ENCODE peak calls at places on chromosomes 16 and 17, in ten cellular contexts. K, W, G, A, O, I, T, S, Q and N are unnamed samples. For H3K4me1, the result is how much of the 10 kb centered on the place peaks cover.

GRCh38 chr17:73401911-73402310 is 90.1 kb upstream of the CDC42EP4 start:
- DNase-seq in O (peak), S (no peak), Q (no peak), T (no peak), W (peak), K (no peak), A (peak), I (no peak), G (no peak), N (no peak)

GRCh38 chr17:5587431-5588032 is 3.2 kb upstream of the NLRP1 start:
- DNase-seq in O (peak), S (no peak), K (peak), T (peak), A (peak), I (no peak), Q (no peak), G (peak), W (no peak), N (no peak)

GRCh38 chr17:39486242-39486641 is 25.0 kb downstream of the CDK12 start:
- DNase-seq in W (no peak), I (peak), K (no peak), O (peak), S (peak), A (no peak), Q (no peak), T (peak), G (no peak), N (no peak)

GRCh38 chr16:84282533-84282932 is 12.1 kb upstream of the WFDC1 start:
- DNase-seq in I (no peak), A (no peak), Q (no peak), O (no peak), S (no peak), W (no peak), T (no peak), K (no peak), G (no peak), N (no peak)

GRCh38 chr17:82985973-82986372 is 93.4 kb upstream of the METRNL start:
- DNase-seq in A (peak), I (no peak), G (peak), W (no peak), K (peak), Q (peak), T (no peak), O (no peak), S (peak), N (no peak)

GRCh38 chr16:49698416-49698815 is 157.5 kb downstream of the ZNF423 start:
- DNase-seq in I (peak), Q (no peak), T (no peak), S (no peak), K (no peak), G (no peak), W (peak), A (no peak), O (peak), N (no peak)

GRCh38 chr17:61372436-61372835 is 27.2 kb upstream of the TBX2 start:
- DNase-seq in A (no peak), K (no peak), T (no peak), W (no peak), Q (no peak), G (no peak), I (no peak), S (no peak), O (no peak), N (no peak)

GRCh38 chr17:29135464-29135863 is 44.7 kb downstream of the MYO18A start:
- DNase-seq in W (no peak), A (no peak), K (no peak), S (no peak), T (no peak), O (no peak), Q (no peak), I (no peak), G (no peak), N (no peak)

GRCh38 chr17:30821751-30822723 is 2.5 kb downstream of the CRLF3 start:
- DNase-seq in W (no peak), T (no peak), Q (no peak), I (no peak), A (no peak), K (no peak), G (no peak), S (no peak), O (no peak), N (no peak)

GRCh38 chr16:19113577-19114358 is at the start of gene ITPRIPL2:
- DNase-seq in W (peak), G (peak), I (peak), T (peak), K (peak), Q (no peak), O (peak), S (peak), A (peak), N (peak)

GRCh38 chr16:88503374-88503770 is 50.3 kb downstream of the ZFPM1 start:
- DNase-seq in Q (no peak), S (peak), K (no peak), G (no peak), I (no peak), O (no peak), T (no peak), A (peak), W (no peak), N (no peak)

GRCh38 chr16:77157773-77158172 is 33.2 kb upstream of the MON1B start:
- DNase-seq in G (no peak), W (no peak), O (no peak), K (no peak), S (no peak), T (no peak), Q (no peak), I (no peak), A (no peak), N (no peak)

GRCh38 chr17:61570118-61570517 is 20.9 kb downstream of the NACA2 start:
- DNase-seq in G (no peak), O (no peak), T (peak), Q (no peak), S (no peak), I (no peak), K (no peak), W (no peak), A (no peak), N (no peak)

GRCh38 chr16:22924492-22924891 is 110.5 kb downstream of the HS3ST2 start:
- DNase-seq in A (peak), S (no peak), T (no peak), G (no peak), W (no peak), Q (no peak), O (no peak), I (no peak), K (no peak), N (no peak)

GRCh38 chr17:50312311-50312710 is 33.6 kb upstream of the XYLT2 start:
- DNase-seq in Q (no peak), O (no peak), A (no peak), T (no peak), W (no peak), G (no peak), I (no peak), K (no peak), S (peak), N (no peak)

DNA sequence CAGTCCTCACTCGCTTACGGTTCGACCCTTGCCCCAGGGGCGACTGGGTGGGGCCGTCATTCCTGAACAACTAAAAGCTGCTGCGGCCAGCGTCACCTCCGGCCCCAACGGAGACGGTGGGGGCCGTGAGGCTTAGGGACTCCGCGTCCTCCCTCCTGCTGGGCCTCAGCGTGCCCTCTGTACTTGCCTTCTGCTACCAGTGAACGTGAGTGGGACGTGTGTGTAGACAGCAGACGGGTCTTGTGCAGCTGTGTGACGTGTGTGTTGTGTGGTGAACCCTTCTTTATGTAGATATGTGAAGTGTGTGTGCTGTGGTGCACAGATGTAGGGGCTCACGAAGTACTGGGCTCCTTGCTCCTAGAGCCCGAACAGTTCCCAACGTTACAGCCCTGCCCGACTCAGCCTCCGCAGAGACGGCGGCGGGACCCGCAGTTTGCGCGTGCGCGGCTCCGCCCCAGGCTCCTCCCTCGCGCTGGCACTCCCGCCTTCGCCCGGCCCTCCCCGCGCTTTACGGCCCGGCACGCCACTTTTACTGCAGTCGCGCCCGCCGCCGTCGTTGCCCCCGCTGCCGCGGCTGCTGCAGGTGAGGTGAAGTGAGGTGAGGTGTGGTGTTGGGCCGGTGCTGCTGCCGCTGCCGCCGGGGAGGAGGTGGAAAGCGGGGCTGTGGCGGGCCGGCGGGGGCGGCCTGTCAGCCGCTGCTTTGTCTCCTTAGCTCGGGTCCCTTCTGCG is at the start of gene PHAF1:
- DNase-seq in W (peak), I (peak), A (peak), S (peak), K (peak), T (peak), Q (peak), O (peak), G (peak), N (no peak)
- TF ChIP-seq CTCF in W (no peak), I (no peak), A (no peak), S (no peak), K (no peak), T (no peak), Q (no peak), O (no peak), G (no peak), N (no peak)

DNA sequence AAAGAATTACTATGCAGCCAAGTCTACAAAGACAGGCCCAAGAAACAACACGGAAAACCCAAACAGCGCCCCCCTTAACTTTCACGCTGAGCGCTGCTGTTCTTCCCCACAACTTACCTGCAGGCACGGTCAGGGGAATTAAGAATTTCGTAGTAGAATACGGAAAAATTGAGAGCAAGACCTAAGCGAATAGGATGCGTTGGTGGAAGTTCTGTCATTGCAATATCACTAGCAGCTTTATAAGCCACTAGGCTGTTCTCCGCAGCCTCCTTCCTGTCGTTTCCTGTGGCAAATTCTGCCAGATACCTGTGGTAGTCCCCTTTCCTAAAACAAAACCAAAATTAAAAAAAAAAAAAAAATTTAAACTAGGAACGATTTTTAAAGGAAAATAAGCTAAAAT is 39.0 kb downstream of the YWHAE start:
- DNase-seq in W (no peak), I (no peak), O (no peak), Q (no peak), S (no peak), G (no peak), A (no peak), T (no peak), K (no peak), N (no peak)
- H3K4me1 ChIP-seq in W (half or more), I (under half), O (under half), Q (under half), S (half or more), G (under half), A (under half), T (under half), K (half or more), N (under half)

DNA sequence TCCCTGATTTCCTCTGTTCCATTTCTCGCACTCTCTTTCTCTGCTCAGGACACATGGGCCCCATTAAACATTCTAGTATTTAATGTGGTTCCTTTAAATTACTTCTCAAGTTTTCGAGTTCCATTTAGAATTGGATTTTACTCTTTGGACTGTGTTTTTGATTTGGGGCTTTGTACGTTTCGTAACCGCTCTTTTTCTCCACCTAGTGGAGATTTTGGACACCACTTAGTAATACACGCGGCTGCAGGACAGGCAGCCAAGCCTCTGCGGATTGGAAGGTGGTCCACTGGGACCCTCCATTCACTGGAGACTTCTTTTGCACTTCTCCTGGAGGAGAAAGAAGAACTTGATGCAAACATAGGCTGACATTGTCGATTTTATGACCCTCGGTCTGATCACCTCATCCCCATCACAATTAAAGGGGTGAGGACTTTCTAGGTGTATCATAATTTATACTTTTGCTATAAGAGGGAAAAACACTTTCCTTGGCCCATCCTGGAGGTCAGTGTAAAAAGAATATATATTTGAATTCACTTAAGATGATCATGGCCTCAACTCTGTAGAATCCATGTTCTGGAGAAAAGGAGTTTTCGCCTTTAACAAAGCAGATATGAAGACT is 85.8 kb downstream of the NOG start:
- DNase-seq in Q (no peak), O (peak), I (no peak), S (no peak), T (peak), G (no peak), A (no peak), W (no peak), K (no peak), N (no peak)
- TF ChIP-seq CTCF in Q (peak), O (peak), I (peak), S (peak), T (peak), G (peak), A (peak), W (peak), K (peak), N (peak)

DNA sequence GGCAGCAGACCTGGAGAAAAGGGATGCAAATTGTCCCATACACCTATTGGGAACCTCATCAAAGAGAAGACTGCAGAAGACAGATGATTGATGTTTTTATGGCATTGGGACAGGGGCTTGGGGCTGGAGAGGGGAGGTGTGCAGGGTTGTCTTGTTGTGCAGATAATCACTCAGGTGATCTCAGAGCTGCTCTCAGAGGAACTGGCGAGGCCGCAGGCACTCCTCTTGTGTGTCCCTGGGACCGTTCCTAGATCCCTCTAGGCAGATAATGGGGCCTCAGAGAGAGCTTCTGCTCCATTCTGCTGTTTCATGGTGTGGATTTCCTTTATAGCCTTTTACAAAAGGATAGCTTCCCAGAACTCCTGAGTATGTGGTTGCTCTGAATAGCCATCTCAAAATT is 1.6 kb downstream of the RNF213 start:
- DNase-seq in O (peak), W (no peak), G (no peak), T (no peak), K (no peak), Q (no peak), A (no peak), S (no peak), I (no peak), N (no peak)
- H3K4me1 ChIP-seq in O (half or more), W (half or more), G (under half), T (under half), K (under half), Q (half or more), A (under half), S (half or more), I (under half), N (under half)

GRCh38 chr17:80665792-80666191 is 121.2 kb downstream of the RPTOR start:
- DNase-seq in W (no peak), O (no peak), S (no peak), I (no peak), K (no peak), Q (no peak), G (no peak), A (no peak), T (no peak), N (no peak)

GRCh38 chr17:80666867-80667266 is 122.2 kb downstream of the RPTOR start:
- DNase-seq in Q (no peak), A (no peak), O (no peak), I (no peak), K (no peak), W (no peak), T (no peak), S (no peak), G (no peak), N (no peak)

GRCh38 chr17:80662557-80662956 is 117.9 kb downstream of the RPTOR start:
- DNase-seq in Q (no peak), G (no peak), I (no peak), W (no peak), A (no peak), K (no peak), O (no peak), T (no peak), S (no peak), N (no peak)

GRCh38 chr17:80664217-80664780 is 119.7 kb downstream of the RPTOR start:
- DNase-seq in A (no peak), T (no peak), G (no peak), I (no peak), W (no peak), K (no peak), S (no peak), Q (no peak), O (no peak), N (no peak)

DNA sequence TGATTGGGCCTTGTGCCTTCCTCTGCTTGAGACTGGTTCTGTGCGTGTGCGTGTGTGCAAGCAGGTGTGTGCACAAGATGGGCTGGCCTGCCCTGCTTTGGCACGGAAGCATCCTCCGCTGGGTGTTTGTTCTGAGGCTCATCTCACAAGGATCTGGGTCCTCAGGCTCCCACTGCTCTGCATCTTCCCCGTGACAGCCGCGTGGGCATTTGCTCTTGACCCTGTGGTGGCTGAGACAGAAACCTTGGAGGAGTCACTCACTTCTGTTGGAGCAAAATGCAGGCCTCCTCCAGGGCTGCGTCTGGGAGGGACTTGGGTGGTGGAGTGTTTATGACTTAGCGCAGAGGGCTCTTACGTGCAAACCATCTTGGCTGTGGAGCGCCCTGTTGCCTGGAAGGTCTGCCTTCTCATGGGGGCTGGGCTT is 119.2 kb downstream of the RPTOR start:
- DNase-seq in G (peak), K (no peak), O (peak), W (no peak), T (no peak), I (no peak), Q (no peak), A (no peak), S (no peak), N (no peak)
- TF ChIP-seq CTCF in G (no peak), K (no peak), O (no peak), W (no peak), T (no peak), I (no peak), Q (no peak), A (no peak), S (no peak), N (no peak)

GRCh38 chr17:59698143-59698542 is 9.1 kb downstream of the PTRH2 start:
- DNase-seq in O (no peak), K (no peak), A (no peak), G (no peak), S (no peak), I (no peak), Q (no peak), T (no peak), W (no peak), N (no peak)
- H3K4me1 ChIP-seq in O (under half), K (under half), A (under half), G (under half), S (under half), I (under half), Q (under half), T (under half), W (under half), N (under half)

GRCh38 chr16:75695708-75696107 is 5.6 kb downstream of the DUXB start:
- DNase-seq in K (no peak), T (no peak), S (no peak), Q (no peak), I (no peak), A (no peak), W (no peak), G (no peak), O (peak), N (no peak)
- TF ChIP-seq CTCF in K (no peak), T (peak), S (no peak), Q (no peak), I (no peak), A (no peak), W (no peak), G (no peak), O (peak), N (peak)

DNA sequence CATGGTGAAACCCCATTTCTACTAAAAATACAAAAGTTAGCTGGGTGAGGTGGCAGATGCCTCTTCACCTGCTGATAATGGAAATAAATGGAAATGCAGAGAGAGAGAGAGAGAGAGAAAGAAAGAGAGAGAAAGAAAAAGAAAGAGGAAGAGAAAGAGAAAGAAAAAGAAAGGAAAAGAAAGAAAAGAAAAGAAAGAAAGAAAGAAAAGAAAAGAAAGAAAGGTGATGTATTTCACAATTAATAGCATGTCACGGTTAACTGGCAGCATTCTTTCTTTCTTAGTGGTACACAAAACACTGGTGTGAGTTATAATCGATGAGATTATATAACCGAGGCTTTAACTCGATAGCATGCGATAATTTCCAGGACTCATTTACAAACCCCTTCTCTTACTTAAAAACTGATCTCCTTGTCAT is 3.2 kb downstream of the ACOX1 start:
- DNase-seq in S (no peak), K (no peak), I (no peak), T (no peak), G (no peak), W (no peak), O (no peak), A (no peak), Q (no peak), N (no peak)
- H3K4me1 ChIP-seq in S (half or more), K (under half), I (under half), T (under half), G (under half), W (half or more), O (under half), A (half or more), Q (under half), N (under half)

DNA sequence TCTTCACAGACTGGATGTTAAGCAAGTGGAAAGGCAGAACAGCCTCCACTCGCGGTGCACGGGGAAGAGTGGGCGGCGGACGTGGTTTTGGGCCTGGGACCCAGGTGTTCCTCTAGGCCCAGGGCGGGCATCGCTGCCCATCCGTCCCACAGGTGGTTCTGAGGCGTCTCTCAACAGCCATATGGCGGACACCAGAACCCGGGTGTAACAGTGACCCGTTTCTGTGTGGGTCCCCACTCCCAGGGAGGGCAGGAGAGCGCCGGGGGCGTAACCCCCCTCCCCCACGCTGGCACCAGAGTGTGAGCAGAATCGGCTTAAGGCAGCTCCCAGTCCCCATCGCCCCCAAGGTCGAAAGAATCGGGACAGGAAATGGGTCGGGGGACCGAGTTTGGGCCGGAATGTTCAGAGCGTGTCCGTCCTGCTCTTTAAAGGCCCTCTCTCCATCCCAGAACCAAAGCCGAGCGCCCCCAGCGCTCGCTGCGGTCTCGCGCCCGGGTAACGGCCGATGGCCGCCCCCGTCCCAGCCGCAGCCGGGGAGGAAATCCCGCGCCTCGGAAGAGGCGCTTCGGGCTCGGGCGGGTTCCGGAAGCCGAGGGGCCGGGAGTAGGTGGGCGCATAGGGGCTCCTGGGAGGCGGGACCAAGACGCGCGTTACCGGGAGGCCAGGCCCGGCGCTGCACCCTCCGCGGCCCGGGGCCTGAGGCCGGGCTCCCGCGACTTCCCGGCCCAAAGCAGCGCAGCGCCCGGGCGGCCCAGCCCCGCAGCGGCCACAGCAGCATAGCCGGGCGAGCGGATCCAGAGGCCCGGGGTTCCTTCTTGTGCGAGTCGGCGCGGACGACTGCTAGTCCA is at the start of gene TK2:
- DNase-seq in S (peak), I (peak), O (peak), T (peak), K (no peak), G (peak), A (peak), Q (peak), W (peak), N (no peak)
- TF ChIP-seq CTCF in S (no peak), I (no peak), O (peak), T (peak), K (peak), G (peak), A (no peak), Q (no peak), W (peak), N (no peak)